ENCODE peak calls at places on chromosome 2, in seven cellular contexts. F is stimulated activated CD4-positive, alpha-beta T cell treated with anti-CD3 and anti-CD28 coated beads, Interleukin-1b, Interleukin-23, amount 100 ng/mL, for 24 hours; Z is A172; N is EH; D is HS-5; S is cardiac fibroblast; I is MCF 10A. A is an unnamed sample.

GRCh38 chr2:191349990-191350389 is 104.8 kb downstream of the MYO1B start:
- DNase-seq in S (no peak), N (no peak), F (no peak), D (no peak), I (no peak), Z (no peak), A (no peak)

GRCh38 chr2:239940861-239941570 is 84.1 kb downstream of the NDUFA10 start:
- DNase-seq in F (no peak), Z (no peak), N (no peak), D (no peak), I (no peak), S (no peak), A (no peak)

GRCh38 chr2:160869411-160869810 is 290.8 kb upstream of the TANK start:
- DNase-seq in S (peak; percentile 96), N (peak; percentile 94), I (peak; percentile 82), D (peak; percentile 59), Z (peak; percentile 35), F (no peak), A (no peak)

GRCh38 chr2:234444242-234444641 is 52.6 kb downstream of the ARL4C start:
- DNase-seq in D (no peak), I (no peak), S (no peak), Z (no peak), F (no peak), N (peak; percentile 48), A (peak; percentile 7)

GRCh38 chr2:135245055-135245454 is 193.0 kb downstream of the RAB3GAP1 start:
- DNase-seq in Z (peak; percentile 70), S (peak; percentile 11), I (peak; percentile 69), N (peak; percentile 65), D (no peak), F (no peak), A (no peak)

GRCh38 chr2:49950635-49951034 is 796.3 kb upstream of the FSHR start:
- DNase-seq in N (no peak), F (no peak), D (no peak), Z (no peak), S (no peak), I (no peak), A (no peak)

GRCh38 chr2:239769574-239770145 is 255.5 kb downstream of the NDUFA10 start:
- DNase-seq in N (no peak), Z (no peak), D (no peak), S (no peak), F (no peak), I (no peak), A (no peak)

GRCh38 chr2:71220743-71221142 is 6.2 kb downstream of the PAIP2B start:
- DNase-seq in Z (no peak), F (no peak), D (no peak), I (no peak), S (no peak), N (no peak), A (no peak)

GRCh38 chr2:224958466-224958857 is 83.8 kb downstream of the DOCK10 start:
- DNase-seq in D (peak; percentile 60), F (no peak), Z (no peak), I (no peak), N (peak; percentile 83), S (peak; percentile 52), A (no peak)

GRCh38 chr2:184472481-184472880 is 125.8 kb upstream of the ZNF804A start:
- DNase-seq in F (no peak), S (no peak), Z (no peak), I (no peak), N (no peak), D (no peak), A (no peak)

GRCh38 chr2:227545990-227546389 is 52.7 kb upstream of the SCYGR2 start:
- DNase-seq in N (peak; percentile 8), F (no peak), D (no peak), I (peak; percentile 16), S (no peak), Z (peak; percentile 4), A (peak; percentile 73)

GRCh38 chr2:172179045-172179742 is 76.5 kb upstream of the DLX2 start:
- DNase-seq in Z (peak; percentile 91), I (peak; percentile 89), N (no peak), F (no peak), D (peak; percentile 31), S (no peak), A (no peak)

GRCh38 chr2:44906972-44907371 is 34.5 kb upstream of the SIX3 start:
- DNase-seq in S (no peak), F (no peak), D (no peak), N (no peak), I (no peak), Z (peak; percentile 48), A (no peak)

GRCh38 chr2:204280239-204280638 is 265.0 kb upstream of the PARD3B start:
- DNase-seq in Z (no peak), I (no peak), N (peak; percentile 10), D (no peak), S (no peak), F (no peak), A (no peak)

GRCh38 chr2:41955641-41956040 is 92.2 kb upstream of the PKDCC start:
- DNase-seq in D (no peak), I (no peak), S (no peak), Z (no peak), N (no peak), F (no peak), A (peak; percentile 52)

GRCh38 chr2:208360259-208361076 is 46.1 kb upstream of the PTH2R start:
- DNase-seq in D (no peak), S (no peak), F (no peak), Z (no peak), I (no peak), N (no peak), A (no peak)

GRCh38 chr2:43220229-43220981 is 6.0 kb downstream of the ZFP36L2 start:
- DNase-seq in I (peak; percentile 40), S (no peak), Z (no peak), F (no peak), N (peak; percentile 49), D (no peak), A (peak; percentile 56)

GRCh38 chr2:217799553-217800432 is 203.0 kb downstream of the TNS1 start:
- DNase-seq in N (no peak), F (no peak), S (no peak), I (no peak), Z (no peak), D (no peak), A (no peak)

GRCh38 chr2:167681234-167681633 is 566.2 kb downstream of the STK39 start:
- DNase-seq in S (no peak), I (no peak), D (no peak), N (no peak), F (no peak), Z (no peak), A (no peak)

GRCh38 chr2:230914886-230915285 is 10.2 kb downstream of the GPR55 start:
- DNase-seq in S (no peak), I (no peak), D (no peak), Z (no peak), F (no peak), N (no peak), A (no peak)

GRCh38 chr2:104444392-104444791 is 409.5 kb upstream of the POU3F3 start:
- DNase-seq in N (no peak), I (peak; percentile 53), F (no peak), D (no peak), Z (no peak), S (no peak), A (no peak)

GRCh38 chr2:231966886-231967285 is 5.4 kb downstream of the DIS3L2 start:
- DNase-seq in D (no peak), N (no peak), S (no peak), I (no peak), F (no peak), Z (no peak), A (no peak)

GRCh38 chr2:83342860-83343329 is 1116.2 kb downstream of the SUCLG1 start:
- DNase-seq in S (no peak), F (no peak), I (no peak), Z (no peak), D (no peak), N (no peak), A (no peak)

GRCh38 chr2:239297142-239298125 is 103.4 kb downstream of the HDAC4 start:
- DNase-seq in N (no peak), S (no peak), Z (no peak), D (no peak), I (no peak), F (no peak), A (no peak)

GRCh38 chr2:59761966-59762365 is 791.5 kb downstream of the BCL11A start:
- DNase-seq in Z (no peak), F (no peak), N (no peak), D (no peak), I (no peak), S (no peak), A (no peak)

A was measured in Karpas-422.